ENCODE peak calls at places on chromosomes 4 and X, in ten cellular contexts. G is amniotic epithelial cell; D is activated T-helper 1 cell treated with Interleukin-2 at 50 U/mL for 16 hours; V is Daoy; M is stimulated activated CD4-positive, alpha-beta T cell treated with anti-CD3 and anti-CD28 coated beads, Interleukin-1b, Interleukin-23, amount 100 ng/mL, for 1 hour; W is stimulated activated CD8-positive, alpha-beta memory T cell treated with anti-CD3 and anti-CD28 coated beads, Interleukin-15, amount 100 ng/mL, for 24 hours; U is kidney tubule cell; C is omental fat pad; P is activated naive CD8-positive, alpha-beta T cell treated with anti-CD3 and anti-CD28 coated beads, Interleukin-2, amount 50 U/mL, for 24 hours; R is heart right ventricle. T is an unnamed sample.

GRCh38 chr4:105426187-105426897 is 47.5 kb downstream of the PPA2 start:
- DNase-seq in G (no peak), D (no peak), V (no peak), M (no peak), W (no peak), U (peak; percentile 9), C (no peak), P (no peak), R (no peak), T (no peak)

GRCh38 chrX:47030339-47030738 is 47.9 kb upstream of the RGN start:
- DNase-seq in G (peak; percentile 54), D (no peak), V (peak; percentile 24), M (no peak), W (no peak), U (peak; percentile 68), C (no peak), P (no peak), R (no peak), T (peak; percentile 65)

GRCh38 chr4:3465698-3466671 is 2.9 kb downstream of the DOK7 start:
- DNase-seq in G (no peak), D (no peak), V (no peak), M (no peak), W (no peak), U (no peak), C (no peak), P (no peak), R (peak; percentile 44), T (no peak)

GRCh38 chr4:120286813-120287212 is 220.2 kb upstream of the MAD2L1 start:
- DNase-seq in G (peak; percentile 6), D (no peak), V (no peak), M (no peak), W (no peak), U (no peak), C (no peak), P (no peak), R (no peak), T (peak; percentile 0)

GRCh38 chr4:52038109-52038912 is at the start of gene SGCB:
- DNase-seq in G (peak; percentile 22), D (peak; percentile 60), V (peak; percentile 48), M (peak; percentile 28), W (peak; percentile 55), U (peak; percentile 65), C (no peak), P (peak; percentile 79), R (peak; percentile 82), T (peak; percentile 50)

GRCh38 chrX:123013141-123013540 is 170.9 kb upstream of the GRIA3 start:
- DNase-seq in G (no peak), D (no peak), V (no peak), M (no peak), W (no peak), U (no peak), C (no peak), P (no peak), R (no peak), T (no peak)

GRCh38 chrX:40103565-40104323 is 6.0 kb upstream of the BCOR start:
- DNase-seq in G (no peak), D (no peak), V (no peak), M (no peak), W (no peak), U (no peak), C (no peak), P (no peak), R (no peak), T (peak; percentile 20)

GRCh38 chrX:154411322-154411980 is at the start of gene TAFAZZIN:
- DNase-seq in G (no peak), D (peak; percentile 64), V (peak; percentile 82), M (no peak), W (peak; percentile 48), U (peak; percentile 68), C (no peak), P (peak; percentile 76), R (peak; percentile 80), T (peak; percentile 64)

GRCh38 chr4:40990202-40990898 is 224.0 kb downstream of the APBB2 start:
- DNase-seq in G (peak; percentile 98), D (no peak), V (peak; percentile 94), M (no peak), W (no peak), U (peak; percentile 96), C (no peak), P (no peak), R (no peak), T (peak; percentile 95)

GRCh38 chr4:25284466-25284865 is 28.1 kb upstream of the ZCCHC4 start:
- DNase-seq in G (no peak), D (no peak), V (no peak), M (no peak), W (no peak), U (no peak), C (no peak), P (no peak), R (no peak), T (no peak)

GRCh38 chr4:173370130-173370476 is 651 bp upstream of the SAP30 start:
- DNase-seq in G (no peak), D (peak; percentile 30), V (no peak), M (no peak), W (peak; percentile 29), U (no peak), C (peak; percentile 44), P (peak; percentile 59), R (peak; percentile 66), T (no peak)

GRCh38 chr4:56128231-56128630 is 179.5 kb downstream of the CEP135 start:
- DNase-seq in G (peak; percentile 45), D (no peak), V (peak; percentile 13), M (no peak), W (no peak), U (peak; percentile 29), C (no peak), P (no peak), R (no peak), T (no peak)

GRCh38 chrX:97315939-97316338 is 432.2 kb downstream of the RPA4 start:
- DNase-seq in G (no peak), D (no peak), V (peak; percentile 20), M (no peak), W (no peak), U (no peak), C (no peak), P (no peak), R (no peak), T (no peak)

GRCh38 chrX:77572322-77572721 is 125.1 kb downstream of the FGF16 start:
- DNase-seq in G (peak; percentile 8), D (no peak), V (peak; percentile 0), M (no peak), W (no peak), U (no peak), C (no peak), P (no peak), R (no peak), T (no peak)

GRCh38 chr4:648579-649292 is 23.4 kb downstream of the PDE6B start:
- DNase-seq in G (no peak), D (no peak), V (no peak), M (no peak), W (no peak), U (no peak), C (no peak), P (no peak), R (no peak), T (no peak)

GRCh38 chr4:186587416-186588018 is 32.1 kb upstream of the MTNR1A start:
- DNase-seq in G (peak; percentile 51), D (peak; percentile 13), V (peak; percentile 28), M (no peak), W (peak; percentile 21), U (peak; percentile 61), C (peak; percentile 90), P (peak; percentile 68), R (peak; percentile 63), T (peak; percentile 60)

GRCh38 chr4:41281038-41281634 is 24.4 kb downstream of the UCHL1 start:
- DNase-seq in G (peak; percentile 81), D (no peak), V (peak; percentile 78), M (no peak), W (no peak), U (peak; percentile 81), C (no peak), P (peak; percentile 17), R (no peak), T (peak; percentile 85)

T was measured in mesenchymal stem cell.